ENCODE peak calls at places on chromosomes 6 and 20, in nine cellular contexts. One of them, this sample, is unnamed.

GRCh38 chr6:168823397-168824020 is 382.5 kb downstream of the SMOC2 start:
- DNase-seq in aorta: no peak
- DNase-seq in NCI-H2171 treated with DMSO at 0.1 percent for 48 hours: no peak
- DNase-seq in NCI-H1105 treated with DMSO at 0.1 percent for 48 hours: no peak
- DNase-seq in Right ventricle myocardium superior: no peak
- DNase-seq in H4: no peak
- DNase-seq in stimulated activated naive CD8-positive, alpha-beta T cell treated with anti-CD3 and anti-CD28 coated beads, Interleukin-15, amount 100 ng/mL, for 72 hours: no peak
- DNase-seq in bronchial epithelial cell: no peak
- DNase-seq in ascending aorta: no peak
- DNase-seq in this sample: no peak

GRCh38 chr6:4355241-4355640 is 219.9 kb upstream of the ECI2 start:
- DNase-seq in stimulated activated naive CD8-positive, alpha-beta T cell treated with anti-CD3 and anti-CD28 coated beads, Interleukin-15, amount 100 ng/mL, for 72 hours: no peak
- DNase-seq in NCI-H2171 treated with DMSO at 0.1 percent for 48 hours: no peak
- DNase-seq in H4: peak
- DNase-seq in ascending aorta: no peak
- DNase-seq in NCI-H1105 treated with DMSO at 0.1 percent for 48 hours: no peak
- DNase-seq in aorta: peak
- DNase-seq in bronchial epithelial cell: peak
- DNase-seq in Right ventricle myocardium superior: no peak
- DNase-seq in this sample: no peak

GRCh38 chr20:23533161-23533560 is 35.1 kb downstream of the CST9L start:
- DNase-seq in Right ventricle myocardium superior: no peak
- DNase-seq in bronchial epithelial cell: no peak
- DNase-seq in NCI-H1105 treated with DMSO at 0.1 percent for 48 hours: no peak
- DNase-seq in ascending aorta: no peak
- DNase-seq in NCI-H2171 treated with DMSO at 0.1 percent for 48 hours: no peak
- DNase-seq in stimulated activated naive CD8-positive, alpha-beta T cell treated with anti-CD3 and anti-CD28 coated beads, Interleukin-15, amount 100 ng/mL, for 72 hours: no peak
- DNase-seq in H4: no peak
- DNase-seq in aorta: no peak
- DNase-seq in this sample: no peak

GRCh38 chr6:151167034-151167433 is 72.7 kb upstream of the AKAP12 start:
- DNase-seq in aorta: no peak
- DNase-seq in Right ventricle myocardium superior: no peak
- DNase-seq in ascending aorta: no peak
- DNase-seq in H4: no peak
- DNase-seq in stimulated activated naive CD8-positive, alpha-beta T cell treated with anti-CD3 and anti-CD28 coated beads, Interleukin-15, amount 100 ng/mL, for 72 hours: no peak
- DNase-seq in NCI-H1105 treated with DMSO at 0.1 percent for 48 hours: no peak
- DNase-seq in NCI-H2171 treated with DMSO at 0.1 percent for 48 hours: no peak
- DNase-seq in bronchial epithelial cell: no peak
- DNase-seq in this sample: no peak

GRCh38 chr6:42610416-42610815 is 46.6 kb downstream of the UBR2 start:
- DNase-seq in NCI-H1105 treated with DMSO at 0.1 percent for 48 hours: no peak
- DNase-seq in bronchial epithelial cell: peak
- DNase-seq in ascending aorta: no peak
- DNase-seq in Right ventricle myocardium superior: no peak
- DNase-seq in H4: no peak
- DNase-seq in aorta: no peak
- DNase-seq in NCI-H2171 treated with DMSO at 0.1 percent for 48 hours: no peak
- DNase-seq in stimulated activated naive CD8-positive, alpha-beta T cell treated with anti-CD3 and anti-CD28 coated beads, Interleukin-15, amount 100 ng/mL, for 72 hours: no peak
- DNase-seq in this sample: no peak

GRCh38 chr6:34967461-34967860 is 78.4 kb downstream of the ANKS1A start:
- DNase-seq in Right ventricle myocardium superior: no peak
- DNase-seq in bronchial epithelial cell: no peak
- DNase-seq in ascending aorta: no peak
- DNase-seq in NCI-H2171 treated with DMSO at 0.1 percent for 48 hours: no peak
- DNase-seq in H4: no peak
- DNase-seq in NCI-H1105 treated with DMSO at 0.1 percent for 48 hours: no peak
- DNase-seq in aorta: no peak
- DNase-seq in stimulated activated naive CD8-positive, alpha-beta T cell treated with anti-CD3 and anti-CD28 coated beads, Interleukin-15, amount 100 ng/mL, for 72 hours: no peak
- DNase-seq in this sample: no peak

GRCh38 chr6:135088818-135089809 is 34.5 kb upstream of the HBS1L start:
- DNase-seq in Right ventricle myocardium superior: no peak
- DNase-seq in ascending aorta: no peak
- DNase-seq in aorta: no peak
- DNase-seq in NCI-H1105 treated with DMSO at 0.1 percent for 48 hours: no peak
- DNase-seq in NCI-H2171 treated with DMSO at 0.1 percent for 48 hours: peak
- DNase-seq in bronchial epithelial cell: peak
- DNase-seq in stimulated activated naive CD8-positive, alpha-beta T cell treated with anti-CD3 and anti-CD28 coated beads, Interleukin-15, amount 100 ng/mL, for 72 hours: peak
- DNase-seq in H4: peak
- DNase-seq in this sample: no peak

GRCh38 chr20:50676888-50677287 is 14.5 kb downstream of the RIPOR3 start:
- DNase-seq in stimulated activated naive CD8-positive, alpha-beta T cell treated with anti-CD3 and anti-CD28 coated beads, Interleukin-15, amount 100 ng/mL, for 72 hours: no peak
- DNase-seq in Right ventricle myocardium superior: no peak
- DNase-seq in ascending aorta: no peak
- DNase-seq in NCI-H2171 treated with DMSO at 0.1 percent for 48 hours: no peak
- DNase-seq in aorta: no peak
- DNase-seq in H4: no peak
- DNase-seq in NCI-H1105 treated with DMSO at 0.1 percent for 48 hours: no peak
- DNase-seq in bronchial epithelial cell: no peak
- DNase-seq in this sample: no peak

GRCh38 chr6:54060286-54060685 is 51.0 kb upstream of the MLIP start:
- DNase-seq in NCI-H1105 treated with DMSO at 0.1 percent for 48 hours: no peak
- DNase-seq in NCI-H2171 treated with DMSO at 0.1 percent for 48 hours: no peak
- DNase-seq in H4: no peak
- DNase-seq in stimulated activated naive CD8-positive, alpha-beta T cell treated with anti-CD3 and anti-CD28 coated beads, Interleukin-15, amount 100 ng/mL, for 72 hours: no peak
- DNase-seq in aorta: no peak
- DNase-seq in Right ventricle myocardium superior: no peak
- DNase-seq in ascending aorta: no peak
- DNase-seq in bronchial epithelial cell: peak
- DNase-seq in this sample: no peak

This sample was measured in cortex of kidney.